ENCODE peak calls at places on chromosomes 2 and 18, in four cellular contexts. One of them, this sample, is unnamed.

GRCh38 chr2:65537651-65538385 is 105.4 kb upstream of the SPRED2 start:
- DNase-seq in aorta: no peak
- DNase-seq in NCI-H2029: no peak
- DNase-seq in effector CD8-positive, alpha-beta T cell: no peak
- DNase-seq in this sample: no peak

GRCh38 chr2:127636248-127637235 is 9.4 kb upstream of the GPR17 start:
- DNase-seq in effector CD8-positive, alpha-beta T cell: no peak
- DNase-seq in aorta: no peak
- DNase-seq in NCI-H2029: no peak
- DNase-seq in this sample: no peak

GRCh38 chr2:156434461-156435291 is 1.5 kb upstream of the GPD2 start:
- DNase-seq in effector CD8-positive, alpha-beta T cell: no peak
- DNase-seq in NCI-H2029: no peak
- DNase-seq in aorta: no peak
- DNase-seq in this sample: no peak

GRCh38 chr2:69828913-69829242 is 582 bp upstream of the GMCL1 start:
- DNase-seq in effector CD8-positive, alpha-beta T cell: no peak
- DNase-seq in aorta: no peak
- DNase-seq in NCI-H2029: no peak
- DNase-seq in this sample: no peak

GRCh38 chr2:139924070-139924469 is 1143.9 kb upstream of the NXPH2 start:
- DNase-seq in effector CD8-positive, alpha-beta T cell: no peak
- DNase-seq in aorta: no peak
- DNase-seq in NCI-H2029: no peak
- DNase-seq in this sample: no peak

GRCh38 chr2:231429916-231430315 is 34.4 kb downstream of the NCL start:
- DNase-seq in aorta: peak
- DNase-seq in NCI-H2029: no peak
- DNase-seq in effector CD8-positive, alpha-beta T cell: no peak
- DNase-seq in this sample: no peak

GRCh38 chr18:7812431-7813063 is 245.4 kb downstream of the PTPRM start:
- DNase-seq in aorta: no peak
- DNase-seq in NCI-H2029: no peak
- DNase-seq in effector CD8-positive, alpha-beta T cell: no peak
- DNase-seq in this sample: no peak

GRCh38 chr2:72062336-72062735 is 85.3 kb downstream of the CYP26B1 start:
- DNase-seq in aorta: no peak
- DNase-seq in NCI-H2029: no peak
- DNase-seq in effector CD8-positive, alpha-beta T cell: no peak
- DNase-seq in this sample: no peak

GRCh38 chr2:146094185-146094584 is 1574.3 kb upstream of the ZEB2 start:
- DNase-seq in NCI-H2029: no peak
- DNase-seq in effector CD8-positive, alpha-beta T cell: no peak
- DNase-seq in aorta: no peak
- DNase-seq in this sample: no peak

GRCh38 chr2:163734911-163735691 is 707 bp downstream of the FIGN start:
- DNase-seq in aorta: no peak
- DNase-seq in effector CD8-positive, alpha-beta T cell: no peak
- DNase-seq in NCI-H2029: no peak
- DNase-seq in this sample: no peak

GRCh38 chr2:18455256-18455862 is 105.1 kb downstream of the RDH14 start:
- DNase-seq in effector CD8-positive, alpha-beta T cell: no peak
- DNase-seq in aorta: no peak
- DNase-seq in NCI-H2029: no peak
- DNase-seq in this sample: no peak

GRCh38 chr2:151931030-151931611 is 102.9 kb upstream of the ARL5A start:
- DNase-seq in NCI-H2029: no peak
- DNase-seq in aorta: no peak
- DNase-seq in effector CD8-positive, alpha-beta T cell: no peak
- DNase-seq in this sample: no peak

GRCh38 chr2:226154610-226155009 is 645.0 kb downstream of the IRS1 start:
- DNase-seq in effector CD8-positive, alpha-beta T cell: no peak
- DNase-seq in aorta: no peak
- DNase-seq in NCI-H2029: no peak
- DNase-seq in this sample: no peak

GRCh38 chr2:174606336-174606735 is 8.7 kb upstream of the WIPF1 start:
- DNase-seq in aorta: no peak
- DNase-seq in NCI-H2029: no peak
- DNase-seq in effector CD8-positive, alpha-beta T cell: no peak
- DNase-seq in this sample: no peak

GRCh38 chr2:229392214-229392613 is 121.1 kb upstream of the PID1 start:
- DNase-seq in effector CD8-positive, alpha-beta T cell: no peak
- DNase-seq in NCI-H2029: no peak
- DNase-seq in aorta: no peak
- DNase-seq in this sample: no peak

GRCh38 chr2:112008910-112009485 is 46.1 kb upstream of the TMEM87B start:
- DNase-seq in NCI-H2029: no peak
- DNase-seq in aorta: no peak
- DNase-seq in effector CD8-positive, alpha-beta T cell: no peak
- DNase-seq in this sample: no peak

GRCh38 chr2:49288113-49288710 is 133.9 kb upstream of the FSHR start:
- DNase-seq in NCI-H2029: no peak
- DNase-seq in effector CD8-positive, alpha-beta T cell: no peak
- DNase-seq in aorta: no peak
- DNase-seq in this sample: no peak

GRCh38 chr2:178306351-178307073 is 112.2 kb downstream of the OSBPL6 start:
- DNase-seq in aorta: no peak
- DNase-seq in NCI-H2029: peak
- DNase-seq in effector CD8-positive, alpha-beta T cell: peak
- DNase-seq in this sample: peak

GRCh38 chr18:22726469-22726868 is 206.7 kb upstream of the RBBP8 start:
- DNase-seq in NCI-H2029: no peak
- DNase-seq in effector CD8-positive, alpha-beta T cell: no peak
- DNase-seq in aorta: no peak
- DNase-seq in this sample: no peak